ENCODE peak calls at places on chromosome 9, in eight cellular contexts. One of them, this sample, is unnamed.

GRCh38 chr9:37174247-37174646 is 53.9 kb downstream of the ZCCHC7 start:
- DNase-seq in right atrium auricular region: no peak
- DNase-seq in astrocyte: peak
- DNase-seq in A549: no peak
- DNase-seq in H1: no peak
- DNase-seq in endodermal cell: no peak
- DNase-seq in GM23338: no peak
- DNase-seq in K562: no peak
- DNase-seq in this sample: no peak

GRCh38 chr9:19999491-20000057 is 210.7 kb upstream of the SLC24A2 start:
- DNase-seq in right atrium auricular region: no peak
- DNase-seq in astrocyte: peak
- DNase-seq in A549: no peak
- DNase-seq in H1: no peak
- DNase-seq in endodermal cell: no peak
- DNase-seq in GM23338: no peak
- DNase-seq in K562: no peak
- DNase-seq in this sample: no peak

GRCh38 chr9:101445353-101446029 is 9.9 kb upstream of the ALDOB start:
- DNase-seq in right atrium auricular region: no peak
- DNase-seq in astrocyte: no peak
- DNase-seq in A549: no peak
- DNase-seq in H1: no peak
- DNase-seq in endodermal cell: no peak
- DNase-seq in GM23338: no peak
- DNase-seq in K562: no peak
- DNase-seq in this sample: no peak

GRCh38 chr9:118954822-118955221 is 414.4 kb downstream of the BRINP1 start:
- DNase-seq in right atrium auricular region: no peak
- DNase-seq in astrocyte: no peak
- DNase-seq in A549: no peak
- DNase-seq in H1: no peak
- DNase-seq in endodermal cell: no peak
- DNase-seq in GM23338: no peak
- DNase-seq in K562: no peak
- DNase-seq in this sample: no peak

GRCh38 chr9:70962761-70963445 is 158.5 kb downstream of the TRPM3 start:
- DNase-seq in right atrium auricular region: no peak
- DNase-seq in astrocyte: no peak
- DNase-seq in A549: no peak
- DNase-seq in H1: no peak
- DNase-seq in endodermal cell: no peak
- DNase-seq in GM23338: no peak
- DNase-seq in K562: no peak
- DNase-seq in this sample: no peak

GRCh38 chr9:75482566-75482965 is 394.3 kb downstream of the OSTF1 start:
- DNase-seq in right atrium auricular region: no peak
- DNase-seq in astrocyte: no peak
- DNase-seq in A549: no peak
- DNase-seq in H1: no peak
- DNase-seq in endodermal cell: no peak
- DNase-seq in GM23338: peak
- DNase-seq in K562: no peak
- DNase-seq in this sample: no peak

GRCh38 chr9:76787677-76788076 is 23.4 kb downstream of the PCA3 start:
- DNase-seq in right atrium auricular region: no peak
- DNase-seq in astrocyte: no peak
- DNase-seq in A549: no peak
- DNase-seq in H1: no peak
- DNase-seq in endodermal cell: no peak
- DNase-seq in GM23338: no peak
- DNase-seq in K562: no peak
- DNase-seq in this sample: no peak

GRCh38 chr9:107437716-107438115 is 51.9 kb downstream of the KLF4 start:
- DNase-seq in right atrium auricular region: no peak
- DNase-seq in astrocyte: no peak
- DNase-seq in A549: no peak
- DNase-seq in H1: no peak
- DNase-seq in endodermal cell: peak
- DNase-seq in GM23338: peak
- DNase-seq in K562: no peak
- DNase-seq in this sample: no peak

GRCh38 chr9:92668746-92669526 is 995 bp downstream of the IPPK start:
- DNase-seq in right atrium auricular region: peak
- DNase-seq in astrocyte: peak
- DNase-seq in A549: peak
- DNase-seq in H1: no peak
- DNase-seq in endodermal cell: peak
- DNase-seq in GM23338: peak
- DNase-seq in K562: peak
- DNase-seq in this sample: peak

GRCh38 chr9:109341561-109341960 is 20.7 kb upstream of the EPB41L4B start:
- DNase-seq in right atrium auricular region: no peak
- DNase-seq in astrocyte: no peak
- DNase-seq in A549: no peak
- DNase-seq in H1: no peak
- DNase-seq in endodermal cell: no peak
- DNase-seq in GM23338: no peak
- DNase-seq in K562: no peak
- DNase-seq in this sample: peak

GRCh38 chr9:9778293-9778692 is 834.5 kb downstream of the PTPRD start:
- DNase-seq in right atrium auricular region: no peak
- DNase-seq in astrocyte: no peak
- DNase-seq in A549: no peak
- DNase-seq in H1: no peak
- DNase-seq in endodermal cell: no peak
- DNase-seq in GM23338: no peak
- DNase-seq in K562: no peak
- DNase-seq in this sample: no peak

GRCh38 chr9:15187589-15187988 is 119.4 kb downstream of the TTC39B start:
- DNase-seq in right atrium auricular region: no peak
- DNase-seq in astrocyte: no peak
- DNase-seq in A549: no peak
- DNase-seq in H1: no peak
- DNase-seq in endodermal cell: no peak
- DNase-seq in GM23338: no peak
- DNase-seq in K562: no peak
- DNase-seq in this sample: no peak

GRCh38 chr9:35771943-35772342 is 17.9 kb upstream of the MSMP start:
- DNase-seq in right atrium auricular region: no peak
- DNase-seq in astrocyte: no peak
- DNase-seq in A549: no peak
- DNase-seq in H1: no peak
- DNase-seq in endodermal cell: no peak
- DNase-seq in GM23338: no peak
- DNase-seq in K562: no peak
- DNase-seq in this sample: no peak

DNA sequence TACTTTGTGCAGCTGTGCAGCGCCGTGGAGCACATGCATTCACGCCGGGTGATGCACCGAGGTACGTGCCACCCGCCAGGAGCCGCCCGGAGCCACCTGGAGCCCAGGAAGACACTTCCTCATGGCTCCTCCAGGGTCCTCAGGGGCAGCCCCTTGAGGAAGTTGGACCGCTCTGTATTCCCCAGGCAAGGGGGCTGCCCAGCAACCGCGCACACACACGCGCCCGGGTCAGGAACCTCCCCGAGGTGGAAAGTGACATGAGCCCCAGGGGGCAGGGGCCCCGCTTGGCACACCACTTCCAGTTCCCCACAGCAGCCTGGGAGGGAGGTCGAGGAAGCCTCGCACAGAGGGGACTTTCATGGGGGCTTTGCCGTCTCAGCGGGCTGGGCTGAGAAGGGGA is 68.6 kb downstream of the NEK6 start:
- DNase-seq in right atrium auricular region: no peak
- DNase-seq in astrocyte: no peak
- DNase-seq in A549: no peak
- DNase-seq in H1: no peak
- DNase-seq in endodermal cell: no peak
- DNase-seq in GM23338: no peak
- DNase-seq in K562: no peak
- DNase-seq in this sample: no peak
- H3K27ac ChIP-seq in right atrium auricular region: no peak
- H3K27ac ChIP-seq in astrocyte: no peak
- H3K27ac ChIP-seq in A549: no peak
- H3K27ac ChIP-seq in H1: no peak
- H3K27ac ChIP-seq in endodermal cell: no peak
- H3K27ac ChIP-seq in GM23338: no peak
- H3K27ac ChIP-seq in K562: no peak
- H3K27ac ChIP-seq in this sample: no peak

GRCh38 chr9:72297516-72297915 is 67.5 kb downstream of the ZFAND5 start:
- DNase-seq in right atrium auricular region: no peak
- DNase-seq in astrocyte: no peak
- DNase-seq in A549: no peak
- DNase-seq in H1: no peak
- DNase-seq in endodermal cell: no peak
- DNase-seq in GM23338: no peak
- DNase-seq in K562: no peak
- DNase-seq in this sample: no peak

GRCh38 chr9:72292184-72292787 is 72.7 kb downstream of the ZFAND5 start:
- DNase-seq in right atrium auricular region: no peak
- DNase-seq in astrocyte: peak
- DNase-seq in A549: peak
- DNase-seq in H1: no peak
- DNase-seq in endodermal cell: no peak
- DNase-seq in GM23338: peak
- DNase-seq in K562: peak
- DNase-seq in this sample: no peak

GRCh38 chr9:72290311-72290710 is 74.7 kb downstream of the ZFAND5 start:
- DNase-seq in right atrium auricular region: no peak
- DNase-seq in astrocyte: no peak
- DNase-seq in A549: no peak
- DNase-seq in H1: no peak
- DNase-seq in endodermal cell: no peak
- DNase-seq in GM23338: no peak
- DNase-seq in K562: no peak
- DNase-seq in this sample: no peak

GRCh38 chr9:72294952-72295351 is 70.1 kb downstream of the ZFAND5 start:
- DNase-seq in right atrium auricular region: no peak
- DNase-seq in astrocyte: no peak
- DNase-seq in A549: peak
- DNase-seq in H1: no peak
- DNase-seq in endodermal cell: no peak
- DNase-seq in GM23338: no peak
- DNase-seq in K562: peak
- DNase-seq in this sample: no peak

DNA sequence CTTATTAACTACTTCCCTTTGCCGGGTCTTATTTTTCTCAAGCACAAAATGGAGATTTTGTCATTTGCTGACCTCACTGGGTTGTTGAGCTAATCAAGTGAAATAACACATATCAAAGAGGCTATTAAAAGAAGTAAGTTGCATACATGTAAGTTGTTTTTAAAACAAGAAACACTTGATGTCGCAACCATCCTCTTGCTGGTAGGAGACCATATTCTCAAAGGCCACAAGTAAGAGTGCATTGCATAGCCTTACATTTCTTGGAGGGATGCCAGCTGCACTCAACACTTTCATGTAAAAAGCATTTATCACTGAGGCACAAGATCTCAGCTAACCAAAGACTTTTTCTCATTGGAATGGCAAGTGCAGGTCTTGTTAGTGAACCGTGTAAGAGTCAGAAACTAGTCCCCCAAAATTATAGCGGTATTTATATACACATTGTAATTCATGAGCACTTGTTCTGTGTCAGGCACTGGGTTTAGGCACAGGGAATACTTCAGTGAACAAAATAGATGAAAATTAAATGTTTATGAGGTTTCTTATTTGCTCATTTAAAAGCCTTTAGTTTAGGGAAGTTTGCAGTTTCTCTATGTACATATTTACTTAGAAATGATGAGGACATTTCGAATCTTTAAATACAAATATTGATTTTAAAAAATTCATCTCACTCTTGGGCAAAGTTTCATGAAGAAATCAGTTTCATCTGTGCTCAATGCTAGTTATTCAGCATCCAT is 72.0 kb downstream of the ZFAND5 start:
- DNase-seq in right atrium auricular region: peak
- DNase-seq in astrocyte: peak
- DNase-seq in A549: peak
- DNase-seq in H1: no peak
- DNase-seq in endodermal cell: no peak
- DNase-seq in GM23338: no peak
- DNase-seq in K562: peak
- DNase-seq in this sample: no peak
- H3K27ac ChIP-seq in right atrium auricular region: no peak
- H3K27ac ChIP-seq in astrocyte: no peak
- H3K27ac ChIP-seq in A549: peak
- H3K27ac ChIP-seq in H1: no peak
- H3K27ac ChIP-seq in endodermal cell: no peak
- H3K27ac ChIP-seq in GM23338: no peak
- H3K27ac ChIP-seq in K562: no peak
- H3K27ac ChIP-seq in this sample: peak

DNA sequence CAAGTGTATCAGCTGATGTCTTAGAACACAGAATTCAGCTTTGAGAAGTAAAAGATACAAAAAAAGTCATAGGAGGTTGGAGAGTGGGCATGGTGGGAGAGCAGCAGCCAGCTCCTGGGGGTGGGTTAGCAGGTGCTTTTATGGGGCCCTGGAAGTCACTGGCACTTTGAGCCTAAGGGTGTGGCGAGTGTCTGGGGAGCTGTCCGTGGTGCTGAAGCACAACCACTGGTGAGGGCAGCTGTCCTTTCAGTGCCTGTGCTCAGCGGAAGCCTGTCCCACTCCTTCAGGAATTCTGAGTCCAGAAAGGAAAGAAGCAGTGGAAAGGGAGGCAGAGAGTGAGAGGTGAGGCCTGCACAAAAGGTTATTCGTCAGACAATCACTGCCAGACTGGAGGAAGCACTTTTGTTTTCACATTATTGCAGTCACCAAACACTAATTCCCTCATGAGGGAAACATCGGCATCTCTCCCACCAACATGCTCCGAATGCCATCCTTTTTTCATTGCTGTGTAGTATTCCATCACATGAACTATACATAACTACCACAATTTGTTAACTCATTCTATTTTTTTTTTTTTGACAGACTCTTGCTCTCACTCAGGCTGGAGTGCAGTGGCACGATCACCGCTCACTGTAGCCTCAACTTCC is 59.4 kb upstream of the RAPGEF1 start:
- DNase-seq in right atrium auricular region: no peak
- DNase-seq in astrocyte: peak
- DNase-seq in A549: no peak
- DNase-seq in H1: no peak
- DNase-seq in endodermal cell: peak
- DNase-seq in GM23338: peak
- DNase-seq in K562: peak
- DNase-seq in this sample: no peak
- H3K27ac ChIP-seq in right atrium auricular region: no peak
- H3K27ac ChIP-seq in astrocyte: no peak
- H3K27ac ChIP-seq in A549: no peak
- H3K27ac ChIP-seq in H1: no peak
- H3K27ac ChIP-seq in endodermal cell: no peak
- H3K27ac ChIP-seq in GM23338: no peak
- H3K27ac ChIP-seq in K562: no peak
- H3K27ac ChIP-seq in this sample: no peak

GRCh38 chr9:114613919-114614318 is 2.8 kb downstream of the TMEM268 start:
- DNase-seq in right atrium auricular region: no peak
- DNase-seq in astrocyte: no peak
- DNase-seq in A549: no peak
- DNase-seq in H1: no peak
- DNase-seq in endodermal cell: no peak
- DNase-seq in GM23338: no peak
- DNase-seq in K562: no peak
- DNase-seq in this sample: no peak
- H3K27ac ChIP-seq in right atrium auricular region: no peak
- H3K27ac ChIP-seq in astrocyte: no peak
- H3K27ac ChIP-seq in A549: no peak
- H3K27ac ChIP-seq in H1: no peak
- H3K27ac ChIP-seq in endodermal cell: no peak
- H3K27ac ChIP-seq in GM23338: no peak
- H3K27ac ChIP-seq in K562: no peak
- H3K27ac ChIP-seq in this sample: no peak